ENCODE peak calls at places on chromosomes 4 and X, in eight cellular contexts. B is mucosa of descending colon, C is NCI-H774, O is left ventricle myocardium inferior, P is fibroblast of pulmonary artery, W is sciatic nerve, A is pons, D is GM12865. Q is an unnamed sample.
A peak's percentile ranks its signal among the peaks of the same experiment; 100 is the strongest.

GRCh38 chr4:29199025-29199424 is 1521.1 kb upstream of the PCDH7 start:
- DNase-seq in B (no peak), P (no peak), A (no peak), W (no peak), D (no peak), C (no peak), O (no peak), Q (no peak)

GRCh38 chrX:72114306-72114705 is 17.4 kb downstream of the RTL5 start:
- DNase-seq in C (no peak), P (no peak), A (no peak), D (no peak), W (no peak), B (no peak), O (no peak), Q (no peak)

GRCh38 chrX:15721911-15722310 is 16.2 kb upstream of the CA5B start:
- DNase-seq in A (no peak), O (no peak), B (no peak), C (no peak), D (no peak), W (no peak), P (no peak), Q (no peak)

GRCh38 chr4:120922390-120923200 is at the start of gene PRDM5:
- DNase-seq in B (peak; percentile 62), P (peak; percentile 60), A (peak; percentile 19), O (peak; percentile 62), W (peak; percentile 80), C (peak; percentile 9), D (no peak), Q (peak; percentile 69)

GRCh38 chrX:100408643-100409315 is 1.3 kb downstream of the PCDH19 start:
- DNase-seq in D (no peak), O (no peak), B (no peak), W (no peak), C (no peak), P (no peak), A (no peak), Q (no peak)

GRCh38 chr4:95551653-95552052 is 2.9 kb upstream of the UNC5C start:
- DNase-seq in B (no peak), A (no peak), C (no peak), O (no peak), D (no peak), W (no peak), P (no peak), Q (no peak)

GRCh38 chr4:2931765-2932560 is 31.2 kb downstream of the NOP14 start:
- DNase-seq in P (no peak), D (peak; percentile 89), A (no peak), O (peak; percentile 78), W (peak; percentile 70), B (peak; percentile 89), C (no peak), Q (peak; percentile 87)

GRCh38 chr4:138341739-138342415 is 99.7 kb upstream of the SLC7A11 start:
- DNase-seq in D (peak; percentile 68), C (no peak), O (no peak), B (no peak), A (no peak), W (no peak), P (no peak), Q (no peak)

GRCh38 chr4:156952078-156952759 is 19.4 kb downstream of the PDGFC start:
- DNase-seq in D (no peak), W (no peak), C (no peak), P (no peak), O (no peak), A (no peak), B (no peak), Q (no peak)

GRCh38 chr4:140568507-140569306 is at the start of gene UCP1:
- DNase-seq in D (no peak), B (no peak), O (peak; percentile 14), C (no peak), A (no peak), P (no peak), W (no peak), Q (peak; percentile 75)

GRCh38 chrX:153690466-153690865 is 2.7 kb downstream of the SLC6A8 start:
- DNase-seq in O (no peak), C (no peak), A (no peak), D (no peak), B (peak; percentile 47), P (no peak), W (no peak), Q (no peak)

GRCh38 chr4:95929448-95930064 is 89.7 kb downstream of the PDHA2 start:
- DNase-seq in B (no peak), W (no peak), A (no peak), P (peak; percentile 4), D (no peak), O (no peak), C (no peak), Q (no peak)

GRCh38 chr4:88823058-88823919 is 125.7 kb upstream of the NAP1L5 start:
- DNase-seq in O (peak; percentile 88), B (peak; percentile 92), C (peak; percentile 53), W (peak; percentile 90), A (peak; percentile 94), D (peak; percentile 71), P (peak; percentile 98), Q (peak; percentile 94)

GRCh38 chr4:140095694-140096482 is 58.1 kb downstream of the MAML3 start:
- DNase-seq in O (peak; percentile 33), W (no peak), A (peak; percentile 38), B (no peak), P (peak; percentile 99), C (no peak), D (no peak), Q (no peak)

GRCh38 chr4:1368421-1369090 is 21.5 kb downstream of the UVSSA start:
- DNase-seq in D (no peak), A (no peak), C (no peak), P (no peak), W (peak; percentile 44), O (peak; percentile 4), B (peak; percentile 47), Q (peak; percentile 37)

GRCh38 chrX:98068210-98068609 is 1184.5 kb downstream of the RPA4 start:
- DNase-seq in B (no peak), O (no peak), A (peak; percentile 4), C (no peak), W (no peak), D (no peak), P (no peak), Q (no peak)

GRCh38 chrX:111254896-111255693 is 15.2 kb downstream of the CAPN6 start:
- DNase-seq in C (no peak), W (no peak), A (no peak), D (no peak), O (no peak), P (no peak), B (no peak), Q (no peak)

GRCh38 chr4:8778760-8779159 is 92.9 kb downstream of the HMX1 start:
- DNase-seq in O (no peak), A (no peak), B (peak; percentile 20), W (no peak), D (no peak), P (no peak), C (no peak), Q (no peak)

GRCh38 chr4:157012296-157012695 is 40.7 kb upstream of the PDGFC start:
- DNase-seq in A (no peak), C (no peak), W (no peak), P (no peak), B (no peak), O (no peak), D (no peak), Q (no peak)

GRCh38 chr4:21531048-21531447 is 417.5 kb downstream of the KCNIP4 start:
- DNase-seq in A (no peak), C (no peak), D (no peak), W (no peak), B (no peak), O (no peak), P (no peak), Q (no peak)

GRCh38 chr4:113141901-113142346 is 92.5 kb downstream of the ANK2 start:
- DNase-seq in D (peak; percentile 24), W (no peak), B (no peak), P (peak; percentile 64), C (peak; percentile 75), A (peak; percentile 88), O (no peak), Q (no peak)

GRCh38 chrX:28709421-28709820 is 122.2 kb downstream of the IL1RAPL1 start:
- DNase-seq in C (no peak), P (no peak), W (no peak), D (no peak), O (no peak), A (no peak), B (no peak), Q (no peak)

GRCh38 chr4:102308032-102308799 is 37.1 kb downstream of the SLC39A8 start:
- DNase-seq in D (no peak), B (no peak), P (peak; percentile 57), W (no peak), A (no peak), O (no peak), C (no peak), Q (no peak)

Q was measured in aorta.